ENCODE peak calls at places on chromosomes 11 and 22, in nine cellular contexts. U is brain microvascular endothelial cell, A is epithelial cell of esophagus, H is astrocyte of the cerebellum, R is HFF-Myc, V is foreskin keratinocyte, E is fibroblast of lung, M is MCF 10A, T is right atrium auricular region. G is an unnamed sample.

GRCh38 chr11:115576606-115577005 is 72.4 kb upstream of the CADM1 start:
- DNase-seq in E (no peak), M (no peak), V (peak), H (no peak), R (no peak), A (no peak), U (no peak), T (no peak), G (no peak)

GRCh38 chr22:50186789-50187523 is 1.2 kb downstream of the TRABD start:
- DNase-seq in R (no peak), H (no peak), E (no peak), M (no peak), T (no peak), U (no peak), A (peak), V (no peak), G (no peak)

GRCh38 chr11:10331548-10332289 is 26.8 kb downstream of the ADM start:
- DNase-seq in R (no peak), A (no peak), V (no peak), M (no peak), H (no peak), E (peak), T (no peak), U (no peak), G (no peak)

GRCh38 chr22:26561756-26562417 is 28.0 kb downstream of the TPST2 start:
- DNase-seq in U (no peak), V (no peak), H (no peak), E (no peak), M (peak), T (no peak), A (no peak), R (no peak), G (no peak)

GRCh38 chr22:39999144-39999757 is 4.5 kb downstream of the FAM83F start:
- DNase-seq in U (peak), T (no peak), M (peak), A (peak), R (no peak), V (no peak), E (peak), H (no peak), G (peak)

GRCh38 chr11:34774604-34775003 is 141.6 kb downstream of the APIP start:
- DNase-seq in A (no peak), E (no peak), H (no peak), U (no peak), R (no peak), M (no peak), V (no peak), T (no peak), G (no peak)

GRCh38 chr11:109770323-109770722 is 322.9 kb upstream of the ZC3H12C start:
- DNase-seq in T (no peak), H (no peak), A (no peak), U (no peak), V (no peak), M (no peak), E (no peak), R (no peak), G (no peak)

GRCh38 chr11:47398011-47398410 is 10.4 kb upstream of the SLC39A13 start:
- DNase-seq in A (no peak), T (no peak), R (no peak), M (no peak), E (no peak), U (no peak), H (no peak), V (no peak), G (no peak)

GRCh38 chr11:27124514-27125264 is 84.1 kb downstream of the BBOX1 start:
- DNase-seq in E (no peak), T (no peak), M (peak), U (no peak), R (no peak), H (no peak), A (peak), V (peak), G (peak)

GRCh38 chr11:106389096-106389495 is 311.6 kb downstream of the AASDHPPT start:
- DNase-seq in E (peak), R (no peak), A (peak), M (no peak), T (no peak), H (peak), V (peak), U (peak), G (peak)

GRCh38 chr11:19878520-19878919 is 165.9 kb downstream of the NAV2 start:
- DNase-seq in E (no peak), U (no peak), H (no peak), R (no peak), T (no peak), A (no peak), V (no peak), M (no peak), G (no peak)

GRCh38 chr11:80383655-80384054 is 942.8 kb upstream of the TENM4 start:
- DNase-seq in H (no peak), A (peak), V (no peak), M (peak), U (no peak), R (no peak), T (no peak), E (no peak), G (no peak)

GRCh38 chr11:121829159-121829643 is 286.8 kb downstream of the BLID start:
- DNase-seq in A (peak), M (peak), R (peak), T (peak), H (peak), E (peak), U (peak), V (peak), G (peak)

GRCh38 chr22:23555118-23555517 is 25.0 kb downstream of the IGLL1 start:
- DNase-seq in E (no peak), U (no peak), V (no peak), M (no peak), H (no peak), A (no peak), T (no peak), R (no peak), G (no peak)

GRCh38 chr11:118921121-118921928 is 4.4 kb downstream of the BCL9L start:
- DNase-seq in A (peak), U (peak), H (no peak), M (peak), V (no peak), R (no peak), E (peak), T (peak), G (peak)

GRCh38 chr11:76701701-76702100 is 31.2 kb upstream of the LRRC32 start:
- DNase-seq in V (no peak), T (no peak), A (no peak), H (peak), E (peak), U (peak), M (peak), R (no peak), G (peak)

GRCh38 chr11:11400121-11400520 is 47.1 kb upstream of the CSNK2A3 start:
- DNase-seq in E (no peak), V (peak), T (no peak), U (no peak), M (no peak), H (no peak), A (peak), R (no peak), G (no peak)

GRCh38 chr22:17647996-17648395 is 9.4 kb downstream of the BCL2L13 start:
- DNase-seq in V (no peak), T (no peak), E (no peak), A (no peak), H (no peak), M (no peak), U (no peak), R (no peak), G (no peak)

GRCh38 chr22:26502688-26503561 is 9.3 kb downstream of the TFIP11 start:
- DNase-seq in H (peak), R (no peak), T (no peak), A (peak), U (peak), E (peak), M (peak), V (no peak), G (peak)

GRCh38 chr22:27892064-27892463 is 27.0 kb downstream of the PITPNB start:
- DNase-seq in U (no peak), V (peak), A (no peak), M (no peak), R (no peak), T (no peak), H (no peak), E (no peak), G (no peak)

GRCh38 chr22:20433191-20433590 is 4.4 kb downstream of the SCARF2 start:
- DNase-seq in R (no peak), V (no peak), T (no peak), H (no peak), E (no peak), U (no peak), A (no peak), M (no peak), G (no peak)

GRCh38 chr11:47236482-47236881 is 12.1 kb downstream of the ACP2 start:
- DNase-seq in V (peak), U (no peak), T (no peak), R (no peak), A (peak), M (peak), H (no peak), E (peak), G (peak)

GRCh38 chr22:23549198-23549595 is 30.9 kb downstream of the IGLL1 start:
- DNase-seq in U (no peak), R (no peak), H (no peak), M (no peak), T (no peak), A (no peak), V (no peak), E (no peak), G (no peak)

GRCh38 chr22:28369849-28370248 is 309.8 kb downstream of the TTC28 start:
- DNase-seq in U (no peak), V (no peak), R (no peak), A (peak), T (no peak), H (no peak), E (no peak), M (no peak), G (no peak)

GRCh38 chr11:90254065-90254464 is 31.2 kb upstream of the CHORDC1 start:
- DNase-seq in H (no peak), U (no peak), R (no peak), T (no peak), E (no peak), M (no peak), A (no peak), V (no peak), G (no peak)

GRCh38 chr22:37898441-37899181 is 7.5 kb upstream of the MICALL1 start:
- DNase-seq in H (no peak), A (peak), U (no peak), V (peak), R (no peak), T (no peak), E (peak), M (peak), G (no peak)

GRCh38 chr11:31817621-31818493 is 6.7 kb upstream of the PAX6 start:
- DNase-seq in H (no peak), E (peak), A (no peak), T (no peak), M (no peak), R (no peak), U (no peak), V (no peak), G (no peak)

GRCh38 chr11:70000228-70000627 is 77.9 kb upstream of the ANO1 start:
- DNase-seq in U (no peak), T (no peak), A (no peak), M (no peak), R (no peak), H (no peak), V (peak), E (peak), G (no peak)

GRCh38 chr22:29080061-29080975 is 7.5 kb downstream of the KREMEN1 start:
- DNase-seq in M (peak), R (no peak), H (no peak), U (no peak), E (no peak), V (peak), A (peak), T (no peak), G (peak)

GRCh38 chr11:28903716-28904115 is 795.5 kb downstream of the METTL15 start:
- DNase-seq in U (peak), R (no peak), T (no peak), H (peak), E (peak), V (peak), M (no peak), A (peak), G (no peak)

GRCh38 chr11:124892750-124893454 is 4.8 kb downstream of the ROBO4 start:
- DNase-seq in V (no peak), M (no peak), U (no peak), A (no peak), R (no peak), E (no peak), H (no peak), T (peak), G (no peak)

GRCh38 chr11:134657631-134658030 is 245.6 kb upstream of the B3GAT1 start:
- DNase-seq in M (no peak), H (no peak), R (no peak), E (no peak), A (no peak), U (no peak), V (no peak), T (no peak), G (no peak)

DNA sequence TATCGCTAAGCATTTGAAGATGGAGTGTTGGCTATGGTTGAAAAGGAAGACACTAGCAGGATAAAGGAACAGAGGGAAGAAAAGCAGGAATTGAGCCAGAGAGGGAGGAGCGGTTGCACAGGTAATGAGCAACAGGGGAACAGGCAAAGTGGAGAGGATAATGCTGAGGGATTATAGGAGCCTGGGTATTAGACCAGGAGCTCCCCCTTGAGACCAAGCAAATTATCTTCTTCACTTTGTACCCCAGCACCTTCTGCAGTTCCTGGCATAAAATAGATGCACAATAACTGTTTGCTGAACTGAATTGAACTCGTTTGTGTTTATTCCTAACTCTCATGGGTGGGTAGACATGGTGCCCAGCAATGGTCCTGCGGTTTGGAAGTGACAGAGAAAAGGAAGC is 54.6 kb upstream of the OR5P2 start:
- DNase-seq in R (no peak), H (no peak), M (peak), E (no peak), U (no peak), A (peak), V (peak), T (no peak), G (no peak)
- TF ChIP-seq CTCF in R (no peak), H (no peak), M (no peak), E (no peak), U (no peak), A (peak), V (peak), T (no peak), G (no peak)

GRCh38 chr11:120747801-120748484 is 236.4 kb downstream of the GRIK4 start:
- DNase-seq in M (peak), U (no peak), A (peak), V (peak), T (no peak), R (no peak), E (no peak), H (no peak), G (no peak)
- TF ChIP-seq CTCF in M (no peak), U (no peak), A (no peak), V (no peak), T (no peak), R (no peak), E (no peak), H (no peak), G (no peak)

GRCh38 chr11:73216466-73216865 is 1.6 kb upstream of the P2RY2 start:
- DNase-seq in H (no peak), V (no peak), T (no peak), U (no peak), M (no peak), E (no peak), R (no peak), A (no peak), G (no peak)

GRCh38 chr11:73217810-73218105 is 323 bp upstream of the P2RY2 start:
- DNase-seq in M (no peak), R (no peak), U (no peak), A (no peak), E (no peak), H (no peak), V (no peak), T (no peak), G (no peak)

GRCh38 chr11:73217131-73217809 is 811 bp upstream of the P2RY2 start:
- DNase-seq in M (no peak), A (no peak), R (no peak), E (no peak), T (no peak), V (no peak), U (no peak), H (no peak), G (no peak)

GRCh38 chr11:73213196-73214143 is 4.6 kb upstream of the P2RY2 start:
- DNase-seq in H (no peak), E (no peak), M (no peak), R (no peak), V (no peak), U (no peak), T (no peak), A (no peak), G (no peak)

GRCh38 chr11:73215191-73216134 is 2.6 kb upstream of the P2RY2 start:
- DNase-seq in V (no peak), A (no peak), T (no peak), U (no peak), E (no peak), R (no peak), H (no peak), M (no peak), G (no peak)
- TF ChIP-seq CTCF in V (no peak), A (no peak), T (no peak), U (no peak), E (no peak), R (no peak), H (no peak), M (no peak), G (no peak)

GRCh38 chr11:59053387-59053786 is 32.7 kb upstream of the GLYATL1B start:
- DNase-seq in U (peak), T (peak), M (peak), R (no peak), A (peak), V (no peak), E (peak), H (peak), G (peak)
- TF ChIP-seq CTCF in U (peak), T (peak), M (peak), R (peak), A (peak), V (peak), E (peak), H (peak), G (peak)

GRCh38 chr22:22214819-22215329 is 29.7 kb upstream of the VPREB1 start:
- DNase-seq in A (no peak), M (no peak), V (no peak), H (no peak), R (no peak), E (no peak), T (no peak), U (no peak), G (no peak)
- TF ChIP-seq CTCF in A (no peak), M (no peak), V (no peak), H (no peak), R (no peak), E (no peak), T (no peak), U (no peak), G (no peak)

DNA sequence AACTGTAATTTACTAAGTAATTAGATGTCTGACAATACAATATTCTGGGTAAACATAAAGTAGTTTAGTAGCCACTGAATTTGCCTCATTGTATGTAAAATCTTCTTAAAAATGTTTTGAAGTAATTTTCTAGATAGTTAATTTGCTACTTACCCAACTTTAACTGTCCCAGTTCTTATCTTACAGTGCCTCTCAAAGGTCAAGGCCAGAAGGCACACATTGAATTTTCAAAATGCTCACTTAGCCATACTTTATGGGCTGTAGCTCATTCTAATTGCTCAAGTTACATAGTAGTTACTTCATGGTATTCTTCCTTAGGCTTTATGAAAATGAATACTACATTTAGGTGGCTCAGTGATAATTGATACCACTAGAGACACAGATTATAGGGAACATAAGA is 666.6 kb downstream of the CNTN5 start:
- DNase-seq in E (no peak), M (no peak), T (no peak), H (no peak), R (no peak), A (peak), U (no peak), V (no peak), G (no peak)
- TF ChIP-seq CTCF in E (peak), M (no peak), T (no peak), H (no peak), R (no peak), A (peak), U (no peak), V (peak), G (no peak)

GRCh38 chr11:64384981-64385952 is 26.3 kb downstream of the RPS6KA4 start:
- DNase-seq in T (peak), H (no peak), V (no peak), R (no peak), E (no peak), M (no peak), A (no peak), U (no peak), G (no peak)
- TF ChIP-seq CTCF in T (no peak), H (no peak), V (no peak), R (no peak), E (no peak), M (no peak), A (no peak), U (no peak), G (no peak)

DNA sequence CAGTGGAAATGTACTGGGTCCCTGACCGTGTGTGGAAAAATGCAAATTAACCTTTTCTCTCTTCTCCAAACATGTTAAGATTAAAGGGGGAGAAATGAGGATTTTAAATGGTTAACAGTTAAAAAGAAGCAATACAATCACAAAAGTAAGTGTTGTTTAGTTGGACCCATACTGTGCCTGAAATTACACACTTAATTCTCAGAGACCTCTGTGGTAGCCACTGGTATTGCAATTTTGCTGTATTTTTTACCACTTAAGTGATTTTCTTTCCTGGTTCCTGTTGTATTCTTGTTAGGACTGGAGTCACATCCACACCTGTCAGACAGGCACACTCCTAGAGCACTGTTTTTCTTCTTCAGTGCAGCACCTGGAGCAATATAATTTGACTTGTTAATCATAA is 179.6 kb upstream of the PDGFD start:
- DNase-seq in A (peak), R (no peak), V (no peak), E (peak), H (no peak), T (no peak), M (peak), U (no peak), G (no peak)
- TF ChIP-seq CTCF in A (peak), R (no peak), V (peak), E (peak), H (peak), T (no peak), M (peak), U (peak), G (peak)

G was measured in HFFc6.